ENCODE peak calls at places on chromosomes 5 and 9, in six cellular contexts. H, I, T, L, S and P are unnamed samples.

GRCh38 chr5:172640822-172641358 is at the start of gene NEURL1B:
- DNase-seq in H (no peak), I (peak; percentile 82), T (peak; percentile 81), L (no peak), S (peak; percentile 72), P (peak; percentile 86)

GRCh38 chr5:168301593-168302388 is 10.3 kb downstream of the WWC1 start:
- DNase-seq in H (no peak), I (peak; percentile 41), T (no peak), L (no peak), S (peak; percentile 51), P (no peak)

GRCh38 chr5:174371600-174372094 is 326.1 kb downstream of the NSG2 start:
- DNase-seq in H (no peak), I (no peak), T (no peak), L (no peak), S (peak; percentile 65), P (no peak)

GRCh38 chr5:170681013-170681433 is 102.5 kb upstream of the GABRP start:
- DNase-seq in H (no peak), I (no peak), T (no peak), L (no peak), S (peak; percentile 24), P (no peak)

GRCh38 chr9:133874061-133874638 is 118.0 kb downstream of the VAV2 start:
- DNase-seq in H (no peak), I (no peak), T (no peak), L (no peak), S (peak; percentile 97), P (no peak)

GRCh38 chr5:141135030-141135717 is at the start of gene PCDHB5:
- DNase-seq in H (no peak), I (no peak), T (no peak), L (no peak), S (peak; percentile 23), P (peak; percentile 17)

GRCh38 chr9:114879165-114879564 is 51.2 kb downstream of the TNFSF8 start:
- DNase-seq in H (no peak), I (no peak), T (no peak), L (no peak), S (no peak), P (no peak)

GRCh38 chr5:111680737-111681413 is 76.1 kb downstream of the NREP start:
- DNase-seq in H (no peak), I (peak; percentile 28), T (no peak), L (no peak), S (peak; percentile 89), P (no peak)

GRCh38 chr5:57937501-57937900 is 454.9 kb upstream of the ACTBL2 start:
- DNase-seq in H (no peak), I (no peak), T (no peak), L (no peak), S (peak; percentile 6), P (no peak)